ENCODE peak calls at places on chromosomes 11 and 22, in four cellular contexts. One of them, this sample, is unnamed.

GRCh38 chr22:44930016-44930710 is 79.6 kb downstream of the PHF21B start:
- DNase-seq in HepG2: no peak
- DNase-seq in K562: no peak
- DNase-seq in H1: no peak
- DNase-seq in this sample: no peak

GRCh38 chr11:18720811-18721575 is 5.0 kb downstream of the IGSF22 start:
- DNase-seq in HepG2: no peak
- DNase-seq in H1: peak; percentile 75
- DNase-seq in K562: peak; percentile 71
- DNase-seq in this sample: peak; percentile 96

GRCh38 chr11:61930936-61931335 is 13.6 kb upstream of the RAB3IL1 start:
- DNase-seq in HepG2: peak; percentile 63
- DNase-seq in H1: no peak
- DNase-seq in K562: no peak
- DNase-seq in this sample: no peak

GRCh38 chr11:57941875-57942274 is 81.8 kb upstream of the OR9Q1 start:
- DNase-seq in K562: no peak
- DNase-seq in HepG2: no peak
- DNase-seq in H1: no peak
- DNase-seq in this sample: no peak

GRCh38 chr11:58577441-58578135 is 1.3 kb upstream of the ZFP91 start:
- DNase-seq in HepG2: peak; percentile 33
- DNase-seq in K562: peak; percentile 69
- DNase-seq in H1: no peak
- DNase-seq in this sample: no peak

GRCh38 chr22:43515902-43516301 is 104.1 kb downstream of the MPPED1 start:
- DNase-seq in H1: no peak
- DNase-seq in HepG2: no peak
- DNase-seq in K562: peak; percentile 11
- DNase-seq in this sample: peak; percentile 82

GRCh38 chr11:36304349-36304748 is 8.3 kb downstream of the PRR5L start:
- DNase-seq in HepG2: no peak
- DNase-seq in K562: no peak
- DNase-seq in H1: no peak
- DNase-seq in this sample: no peak

GRCh38 chr22:45895436-45896152 is 81.4 kb downstream of the WNT7B start:
- DNase-seq in H1: no peak
- DNase-seq in HepG2: no peak
- DNase-seq in K562: no peak
- DNase-seq in this sample: no peak

GRCh38 chr11:122853971-122854446 is 15.7 kb downstream of the CRTAM start:
- DNase-seq in K562: peak; percentile 36
- DNase-seq in H1: no peak
- DNase-seq in HepG2: peak; percentile 66
- DNase-seq in this sample: peak; percentile 39

GRCh38 chr11:2559527-2560311 is 114.9 kb downstream of the KCNQ1 start:
- DNase-seq in K562: no peak
- DNase-seq in H1: no peak
- DNase-seq in HepG2: no peak
- DNase-seq in this sample: peak; percentile 7

GRCh38 chr11:112656772-112657428 is 304.3 kb upstream of the NCAM1 start:
- DNase-seq in K562: no peak
- DNase-seq in HepG2: no peak
- DNase-seq in H1: no peak
- DNase-seq in this sample: no peak

GRCh38 chr11:128467610-128468041 is 119.7 kb downstream of the ETS1 start:
- DNase-seq in H1: peak; percentile 15
- DNase-seq in K562: no peak
- DNase-seq in HepG2: peak; percentile 74
- DNase-seq in this sample: no peak

GRCh38 chr11:111846640-111847039 is 24.7 kb downstream of the ALG9 start:
- DNase-seq in HepG2: no peak
- DNase-seq in H1: no peak
- DNase-seq in K562: no peak
- DNase-seq in this sample: no peak

GRCh38 chr22:18156878-18157713 is 7.1 kb downstream of the USP18 start:
- DNase-seq in K562: peak; percentile 66
- DNase-seq in HepG2: peak; percentile 64
- DNase-seq in H1: peak; percentile 54
- DNase-seq in this sample: peak; percentile 90

GRCh38 chr22:29914991-29915390 is 32.0 kb downstream of the MTMR3 start:
- DNase-seq in HepG2: no peak
- DNase-seq in H1: no peak
- DNase-seq in K562: no peak
- DNase-seq in this sample: no peak

GRCh38 chr11:8085006-8085645 is 4.1 kb downstream of the TUB start:
- DNase-seq in HepG2: no peak
- DNase-seq in K562: no peak
- DNase-seq in H1: no peak
- DNase-seq in this sample: no peak

GRCh38 chr22:43743131-43743530 is 69.0 kb downstream of the EFCAB6 start:
- DNase-seq in HepG2: no peak
- DNase-seq in K562: peak; percentile 9
- DNase-seq in H1: peak; percentile 31
- DNase-seq in this sample: peak; percentile 73

GRCh38 chr11:128420943-128421342 is 166.4 kb downstream of the ETS1 start:
- DNase-seq in HepG2: no peak
- DNase-seq in H1: no peak
- DNase-seq in K562: no peak
- DNase-seq in this sample: no peak

GRCh38 chr22:44577391-44578114 is 79.5 kb upstream of the RTL6 start:
- DNase-seq in K562: no peak
- DNase-seq in HepG2: no peak
- DNase-seq in H1: no peak
- DNase-seq in this sample: no peak

GRCh38 chr22:30998329-30998728 is 29.3 kb downstream of the TUG1 start:
- DNase-seq in K562: no peak
- DNase-seq in HepG2: no peak
- DNase-seq in H1: no peak
- DNase-seq in this sample: no peak

GRCh38 chr22:18103527-18104269 is 6.9 kb upstream of the TUBA8 start:
- DNase-seq in HepG2: no peak
- DNase-seq in H1: no peak
- DNase-seq in K562: no peak
- DNase-seq in this sample: no peak

GRCh38 chr11:3162410-3163240 is 2.5 kb downstream of the OSBPL5 start:
- DNase-seq in HepG2: no peak
- DNase-seq in K562: no peak
- DNase-seq in H1: no peak
- DNase-seq in this sample: peak; percentile 7

GRCh38 chr22:50160947-50161346 is 9.6 kb upstream of the PANX2 start:
- DNase-seq in K562: no peak
- DNase-seq in HepG2: no peak
- DNase-seq in H1: no peak
- DNase-seq in this sample: no peak

GRCh38 chr11:8988329-8989234 is 15.2 kb downstream of the NRIP3 start:
- DNase-seq in K562: peak; percentile 81
- DNase-seq in HepG2: no peak
- DNase-seq in H1: no peak
- DNase-seq in this sample: no peak

GRCh38 chr11:8886332-8886731 is 24.7 kb upstream of the AKIP1 start:
- DNase-seq in K562: no peak
- DNase-seq in HepG2: no peak
- DNase-seq in H1: no peak
- DNase-seq in this sample: no peak

GRCh38 chr11:57111646-57112045 is 70.1 kb upstream of the LRRC55 start:
- DNase-seq in HepG2: no peak
- DNase-seq in H1: no peak
- DNase-seq in K562: no peak
- DNase-seq in this sample: no peak

GRCh38 chr11:65639623-65640482 is 2.0 kb downstream of the SIPA1 start:
- DNase-seq in H1: no peak
- DNase-seq in K562: no peak
- DNase-seq in HepG2: no peak
- DNase-seq in this sample: no peak

GRCh38 chr11:14499178-14499559 is 442 bp downstream of the COPB1 start:
- DNase-seq in K562: no peak
- DNase-seq in H1: no peak
- DNase-seq in HepG2: peak; percentile 12
- DNase-seq in this sample: peak; percentile 23

GRCh38 chr11:83971063-83971462 is 684.9 kb upstream of the CCDC90B start:
- DNase-seq in H1: no peak
- DNase-seq in K562: no peak
- DNase-seq in HepG2: no peak
- DNase-seq in this sample: no peak

GRCh38 chr22:31343235-31344191 is 2.6 kb downstream of the PATZ1 start:
- DNase-seq in H1: peak; percentile 68
- DNase-seq in HepG2: no peak
- DNase-seq in K562: no peak
- DNase-seq in this sample: peak; percentile 76

GRCh38 chr11:76669901-76670474 is 559 bp downstream of the LRRC32 start:
- DNase-seq in K562: no peak
- DNase-seq in HepG2: no peak
- DNase-seq in H1: no peak
- DNase-seq in this sample: no peak

GRCh38 chr11:16613401-16614381 is 124.8 kb upstream of the C11orf58 start:
- DNase-seq in H1: peak; percentile 85
- DNase-seq in HepG2: peak; percentile 73
- DNase-seq in K562: peak; percentile 77
- DNase-seq in this sample: peak; percentile 93

GRCh38 chr11:70498171-70498571 is 99.8 kb downstream of the CTTN start:
- DNase-seq in HepG2: no peak
- DNase-seq in H1: no peak
- DNase-seq in K562: no peak
- DNase-seq in this sample: no peak

GRCh38 chr11:6991227-6991626 is 28.9 kb downstream of the ZNF214 start:
- DNase-seq in HepG2: no peak
- DNase-seq in K562: no peak
- DNase-seq in H1: no peak
- DNase-seq in this sample: peak; percentile 10

GRCh38 chr11:6992457-6993431 is 27.4 kb downstream of the ZNF214 start:
- DNase-seq in HepG2: no peak
- DNase-seq in K562: no peak
- DNase-seq in H1: no peak
- DNase-seq in this sample: no peak

GRCh38 chr11:6995703-6996102 is 24.4 kb downstream of the ZNF214 start:
- DNase-seq in HepG2: no peak
- DNase-seq in H1: no peak
- DNase-seq in K562: no peak
- DNase-seq in this sample: no peak

GRCh38 chr11:6988506-6988905 is 31.6 kb downstream of the ZNF214 start:
- DNase-seq in K562: no peak
- DNase-seq in H1: no peak
- DNase-seq in HepG2: no peak
- DNase-seq in this sample: no peak

GRCh38 chr11:6992026-6992425 is 28.1 kb downstream of the ZNF214 start:
- DNase-seq in K562: no peak
- DNase-seq in HepG2: no peak
- DNase-seq in H1: no peak
- DNase-seq in this sample: no peak
- TF ChIP-seq SP1 in K562: no peak
- TF ChIP-seq SP1 in HepG2: no peak
- TF ChIP-seq SP1 in H1: no peak
- TF ChIP-seq SP1 in this sample: no peak

DNA sequence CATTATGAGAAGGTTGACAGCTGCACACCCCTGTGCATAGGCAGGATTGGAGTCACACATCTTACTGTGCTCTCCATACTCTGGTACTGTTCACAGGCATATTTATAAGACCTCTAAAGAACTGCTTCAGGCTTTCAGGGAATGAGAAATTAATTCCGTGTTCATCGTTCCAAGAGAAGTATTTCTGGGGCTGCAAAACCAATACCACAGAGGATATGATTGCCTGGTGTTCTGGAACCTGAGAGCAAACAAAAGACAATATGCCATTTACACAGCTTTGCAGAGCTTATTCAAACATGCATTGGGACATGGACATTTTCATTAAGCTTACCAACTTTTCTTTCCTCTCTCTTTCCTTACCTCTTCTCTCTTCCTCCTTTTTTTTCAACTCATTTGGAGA is 388.7 kb downstream of the NTM start:
- DNase-seq in K562: no peak
- DNase-seq in H1: no peak
- DNase-seq in HepG2: no peak
- DNase-seq in this sample: no peak
- TF ChIP-seq JUN in K562: no peak
- TF ChIP-seq JUN in H1: no peak
- TF ChIP-seq JUN in HepG2: no peak
- TF ChIP-seq JUN in this sample: no peak

GRCh38 chr11:114279778-114280532 is 16.2 kb upstream of the NNMT start:
- DNase-seq in H1: no peak
- DNase-seq in K562: no peak
- DNase-seq in HepG2: no peak
- DNase-seq in this sample: no peak
- TF ChIP-seq SP1 in H1: no peak
- TF ChIP-seq SP1 in K562: no peak
- TF ChIP-seq SP1 in HepG2: no peak
- TF ChIP-seq SP1 in this sample: no peak

GRCh38 chr11:20159680-20160381 is 444 bp downstream of the DBX1 start:
- DNase-seq in K562: no peak
- DNase-seq in H1: no peak
- DNase-seq in HepG2: no peak
- DNase-seq in this sample: peak; percentile 44

GRCh38 chr11:20157768-20158167 is 2.5 kb downstream of the DBX1 start:
- DNase-seq in K562: no peak
- DNase-seq in HepG2: no peak
- DNase-seq in H1: no peak
- DNase-seq in this sample: no peak

GRCh38 chr11:20160425-20161229 is at the start of gene DBX1:
- DNase-seq in HepG2: no peak
- DNase-seq in K562: no peak
- DNase-seq in H1: no peak
- DNase-seq in this sample: no peak

GRCh38 chr11:20156876-20157613 is 3.2 kb downstream of the DBX1 start:
- DNase-seq in H1: no peak
- DNase-seq in K562: no peak
- DNase-seq in HepG2: no peak
- DNase-seq in this sample: peak; percentile 39

DNA sequence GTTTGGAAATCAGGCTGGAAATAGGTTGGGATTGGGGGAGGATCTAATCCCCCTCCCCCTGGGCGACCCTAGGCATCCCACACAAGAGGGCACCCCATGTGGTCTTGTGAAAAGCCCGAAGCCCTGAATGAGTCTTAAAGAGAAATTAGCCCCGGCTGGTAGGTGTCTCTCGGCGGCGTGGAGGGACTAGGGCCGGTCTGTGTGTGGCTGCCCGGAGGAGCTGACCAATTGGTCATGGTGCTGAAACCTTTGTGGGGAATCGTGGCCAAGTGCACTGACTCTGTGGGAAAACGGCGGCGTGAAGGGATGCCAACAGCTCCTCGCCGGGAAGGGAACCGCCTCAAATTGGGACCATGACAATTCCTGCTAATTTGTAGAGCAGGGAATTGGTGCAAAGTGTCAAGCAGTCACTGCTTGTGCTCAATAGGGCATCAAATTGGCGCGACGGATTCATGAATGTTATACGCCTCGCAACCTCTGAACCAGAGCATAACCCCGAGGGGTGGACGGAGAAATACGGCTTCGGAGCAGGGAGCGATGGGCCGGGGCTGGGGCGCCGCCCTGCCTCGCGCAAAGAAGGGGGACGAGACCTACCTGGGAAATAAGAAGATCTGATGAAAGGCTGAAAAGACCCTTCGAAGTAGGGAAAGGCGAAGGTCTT is 1.5 kb downstream of the DBX1 start:
- DNase-seq in HepG2: peak; percentile 6
- DNase-seq in H1: no peak
- DNase-seq in K562: peak; percentile 45
- DNase-seq in this sample: peak; percentile 81
- TF ChIP-seq JUN in HepG2: no peak
- TF ChIP-seq JUN in H1: no peak
- TF ChIP-seq JUN in K562: no peak
- TF ChIP-seq JUN in this sample: peak; percentile 67

This sample was measured in WTC11.